ENCODE peak calls at places on chromosome 7, in eight cellular contexts. E is body of pancreas, C is IMR-90, H is heart left ventricle, F is ovary, W is uterus, M is right lobe of liver, X is A549. J is an unnamed sample.

GRCh38 chr7:98205162-98205845 is 5.9 kb upstream of the BHLHA15 start:
- DNase-seq in E (no peak), C (no peak), H (no peak), F (no peak), W (no peak), M (no peak), X (no peak), J (no peak)

GRCh38 chr7:90843467-90843866 is 247.3 kb downstream of the CDK14 start:
- DNase-seq in E (no peak), C (no peak), H (no peak), F (no peak), W (no peak), M (no peak), X (no peak), J (no peak)

GRCh38 chr7:41148521-41148951 is 554.4 kb downstream of the INHBA start:
- DNase-seq in E (no peak), C (peak; percentile 91), H (no peak), F (no peak), W (no peak), M (no peak), X (no peak), J (no peak)

GRCh38 chr7:70647801-70648491 is 484.0 kb upstream of the GALNT17 start:
- DNase-seq in E (peak; percentile 37), C (peak; percentile 80), H (no peak), F (no peak), W (no peak), M (no peak), X (no peak), J (no peak)

GRCh38 chr7:91789558-91789957 is 90.9 kb downstream of the MTERF1 start:
- DNase-seq in E (no peak), C (no peak), H (no peak), F (no peak), W (no peak), M (no peak), X (no peak), J (no peak)

GRCh38 chr7:127928852-127929251 is 102.4 kb downstream of the LRRC4 start:
- DNase-seq in E (no peak), C (no peak), H (no peak), F (no peak), W (no peak), M (no peak), X (no peak), J (no peak)

GRCh38 chr7:106201176-106201575 is 83.6 kb downstream of the NAMPT start:
- DNase-seq in E (no peak), C (no peak), H (no peak), F (no peak), W (no peak), M (no peak), X (no peak), J (no peak)

GRCh38 chr7:104149822-104150221 is 58.0 kb downstream of the ORC5 start:
- DNase-seq in E (no peak), C (no peak), H (no peak), F (no peak), W (no peak), M (no peak), X (no peak), J (no peak)

GRCh38 chr7:4266270-4267040 is 415.6 kb upstream of the FOXK1 start:
- DNase-seq in E (no peak), C (no peak), H (no peak), F (no peak), W (no peak), M (peak; percentile 40), X (no peak), J (no peak)

GRCh38 chr7:26237035-26237807 is 35.7 kb downstream of the CBX3 start:
- DNase-seq in E (no peak), C (no peak), H (no peak), F (no peak), W (no peak), M (no peak), X (no peak), J (no peak)

GRCh38 chr7:57646901-57647246 is 196.9 kb downstream of the ZNF716 start:
- DNase-seq in E (no peak), C (no peak), H (no peak), F (no peak), W (no peak), M (no peak), X (no peak), J (no peak)

GRCh38 chr7:68186072-68186471 is 1189.4 kb downstream of the TYW1 start:
- DNase-seq in E (no peak), C (no peak), H (no peak), F (no peak), W (no peak), M (no peak), X (no peak), J (no peak)

GRCh38 chr7:19754521-19755116 is 18.8 kb downstream of the TMEM196 start:
- DNase-seq in E (no peak), C (peak; percentile 12), H (no peak), F (no peak), W (no peak), M (no peak), X (no peak), J (no peak)

GRCh38 chr7:134290286-134290685 is 26.4 kb downstream of the SLC35B4 start:
- DNase-seq in E (no peak), C (peak; percentile 15), H (no peak), F (no peak), W (no peak), M (no peak), X (peak; percentile 13), J (no peak)

GRCh38 chr7:111168182-111168581 is 77.3 kb downstream of the LRRN3 start:
- DNase-seq in E (no peak), C (peak; percentile 47), H (no peak), F (no peak), W (no peak), M (no peak), X (no peak), J (no peak)

GRCh38 chr7:84817016-84817415 is 369.8 kb downstream of the SEMA3D start:
- DNase-seq in E (no peak), C (no peak), H (no peak), F (no peak), W (no peak), M (no peak), X (no peak), J (no peak)

GRCh38 chr7:84809877-84810276 is 377.0 kb downstream of the SEMA3D start:
- DNase-seq in E (no peak), C (no peak), H (no peak), F (no peak), W (no peak), M (no peak), X (no peak), J (no peak)

GRCh38 chr7:84813376-84813775 is 373.5 kb downstream of the SEMA3D start:
- DNase-seq in E (no peak), C (no peak), H (no peak), F (no peak), W (no peak), M (no peak), X (no peak), J (no peak)

DNA sequence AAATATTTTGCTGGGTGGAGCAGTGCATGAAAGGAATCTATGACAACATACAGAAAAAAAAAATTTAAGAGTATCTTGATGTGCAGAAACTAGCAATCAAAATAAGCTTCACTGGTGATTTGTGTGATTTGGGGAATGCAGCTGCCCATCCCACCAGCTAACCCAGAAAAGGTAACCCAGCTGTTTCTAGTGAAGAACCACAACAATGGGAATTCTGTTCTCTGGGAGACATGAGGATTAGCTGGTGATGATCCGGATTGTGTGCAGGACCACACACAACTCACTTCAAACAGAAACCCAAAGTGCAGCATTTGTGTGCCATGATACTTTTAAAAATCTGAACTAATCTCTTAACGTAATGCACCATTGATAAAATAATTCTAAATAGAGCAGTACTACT is 375.4 kb downstream of the SEMA3D start:
- DNase-seq in E (no peak), C (no peak), H (no peak), F (no peak), W (no peak), M (no peak), X (no peak), J (no peak)
- H3K4me3 ChIP-seq in E (no peak overlapping the region), C (no peak overlapping the region), H (no peak overlapping the region), F (no peak overlapping the region), W (no peak overlapping the region), M (no peak overlapping the region), X (no peak overlapping the region), J (no peak overlapping the region)

DNA sequence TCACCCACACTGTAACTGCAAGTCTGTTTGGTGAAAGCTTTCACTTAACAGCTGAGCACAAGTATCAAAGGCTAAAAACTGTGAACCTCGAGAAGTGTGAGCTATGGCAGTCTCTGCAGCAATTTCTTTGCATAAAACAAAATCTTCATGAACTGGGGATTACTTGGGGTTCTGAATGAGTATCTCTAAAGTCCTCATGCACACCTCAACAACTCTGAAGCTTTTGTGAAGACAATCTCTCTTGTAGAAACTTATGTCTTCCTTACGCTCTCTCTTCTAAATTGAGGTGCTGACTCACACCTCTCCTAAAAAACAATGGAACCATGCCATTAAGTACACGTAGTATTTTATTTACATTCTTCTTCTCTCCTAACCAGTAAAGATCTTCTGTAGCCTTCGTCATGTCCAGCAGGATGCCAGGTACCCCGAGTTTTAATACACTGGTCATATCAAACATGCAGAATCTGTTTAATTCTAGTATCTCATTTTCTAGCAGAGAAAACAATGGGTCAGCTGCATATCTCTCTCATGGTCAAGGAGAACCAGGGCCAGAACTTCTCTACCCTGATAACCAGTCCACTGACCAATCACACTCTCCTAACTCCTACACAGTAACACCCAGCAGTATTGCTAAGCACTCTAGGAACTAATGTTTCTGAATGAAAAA is 76.9 kb downstream of the UBE2H start:
- DNase-seq in E (no peak), C (peak; percentile 80), H (no peak), F (no peak), W (no peak), M (no peak), X (peak; percentile 15), J (no peak)
- TF ChIP-seq POLR2A in E (no peak), C (no peak), H (no peak), F (no peak), W (no peak), M (no peak), X (no peak), J (no peak)

DNA sequence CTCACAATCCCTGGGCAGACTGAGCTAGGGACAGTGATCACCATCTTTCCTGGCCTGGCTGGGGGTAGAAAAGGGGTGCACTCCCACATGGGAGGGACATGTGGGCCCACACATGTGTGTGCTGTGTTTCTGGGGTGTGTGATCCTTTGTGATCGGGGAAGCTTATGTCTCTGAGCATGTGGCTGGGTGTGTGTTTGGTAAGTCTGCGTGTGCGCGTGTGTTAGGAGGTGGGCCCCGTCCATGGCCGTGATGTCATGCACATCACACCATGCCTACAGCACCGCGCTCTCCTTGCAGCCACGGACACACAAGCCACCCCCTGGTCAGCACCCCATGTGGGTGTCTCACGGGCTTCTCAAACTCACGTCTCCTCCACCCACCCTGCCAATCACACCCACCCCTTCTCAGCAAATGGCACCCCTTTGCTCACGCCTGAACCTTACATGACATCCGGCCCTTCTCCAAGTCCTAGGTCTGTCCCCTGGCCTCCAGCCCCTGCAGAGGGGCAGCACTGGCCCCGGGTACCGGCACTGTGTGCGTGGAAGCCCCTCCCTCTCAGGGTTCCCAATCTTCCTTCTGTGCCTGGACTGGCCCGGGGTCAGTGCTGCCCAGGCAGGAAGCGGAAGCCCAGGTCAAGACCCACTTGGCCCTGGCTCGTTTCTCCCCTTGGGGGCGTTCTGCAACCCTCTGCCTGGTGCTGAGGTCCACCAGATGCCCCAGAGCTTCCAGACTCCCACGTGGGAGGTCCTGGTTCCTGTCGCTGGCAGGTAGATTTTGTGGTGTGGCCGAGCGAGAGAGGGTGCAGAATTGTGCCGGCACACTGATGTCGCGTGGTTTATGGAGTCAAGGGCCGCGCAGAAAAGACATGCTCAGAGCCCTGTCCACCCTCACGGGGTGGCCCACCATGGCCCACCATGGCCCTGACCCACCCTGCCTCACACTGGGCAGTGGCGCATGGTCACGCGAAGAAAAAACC is 12.6 kb downstream of the SLC29A4 start:
- DNase-seq in E (no peak), C (no peak), H (no peak), F (no peak), W (no peak), M (no peak), X (no peak), J (no peak)
- H3K4me1 ChIP-seq in E (no peaks in the 10 kb centered on the region), C (no peaks in the 10 kb centered on the region), H (no peaks in the 10 kb centered on the region), F (no peaks in the 10 kb centered on the region), W (no peaks in the 10 kb centered on the region), M (no peaks in the 10 kb centered on the region), X (no peaks in the 10 kb centered on the region), J (no peaks in the 10 kb centered on the region)

GRCh38 chr7:7157177-7157886 is 25.0 kb upstream of the C1GALT1 start:
- DNase-seq in E (no peak), C (peak; percentile 58), H (no peak), F (no peak), W (no peak), M (no peak), X (no peak), J (no peak)
- H3K4me3 ChIP-seq in E (no peak overlapping the region), C (peak overlapping the region; percentile 4), H (peak overlapping the region; percentile 23), F (no peak overlapping the region), W (no peak overlapping the region), M (no peak overlapping the region), X (no peak overlapping the region), J (peak overlapping the region; percentile 0)